ENCODE peak calls at places on chromosome 6, in eight cellular contexts. D, R, V, F, A, Z, S and K are unnamed samples.

GRCh38 chr6:144284753-144285547 is at the start of gene UTRN:
- DNase-seq in D (peak), R (peak), V (peak), F (peak), A (peak), Z (peak), S (peak), K (peak)

GRCh38 chr6:47132724-47133123 is 90.6 kb upstream of the ADGRF1 start:
- DNase-seq in D (no peak), R (no peak), V (no peak), F (no peak), A (no peak), Z (no peak), S (no peak), K (no peak)

GRCh38 chr6:22784611-22785010 is 215.2 kb downstream of the HDGFL1 start:
- DNase-seq in D (no peak), R (peak), V (no peak), F (no peak), A (no peak), Z (no peak), S (no peak), K (no peak)

GRCh38 chr6:154683756-154684523 is 49.3 kb upstream of the SCAF8 start:
- DNase-seq in D (no peak), R (peak), V (no peak), F (no peak), A (peak), Z (no peak), S (no peak), K (no peak)

GRCh38 chr6:98641929-98642328 is 192.4 kb upstream of the POU3F2 start:
- DNase-seq in D (no peak), R (no peak), V (no peak), F (no peak), A (no peak), Z (no peak), S (no peak), K (no peak)

GRCh38 chr6:10528170-10528981 is 7.2 kb downstream of the GCNT2 start:
- DNase-seq in D (no peak), R (peak), V (no peak), F (no peak), A (peak), Z (no peak), S (no peak), K (no peak)

GRCh38 chr6:166424431-166424830 is 41.7 kb upstream of the MPC1 start:
- DNase-seq in D (no peak), R (no peak), V (no peak), F (no peak), A (no peak), Z (no peak), S (no peak), K (no peak)

GRCh38 chr6:112939543-112939942 is 592.4 kb downstream of the RFPL4B start:
- DNase-seq in D (no peak), R (no peak), V (no peak), F (no peak), A (no peak), Z (no peak), S (peak), K (no peak)

GRCh38 chr6:4896401-4896800 is 107.4 kb downstream of the RPP40 start:
- DNase-seq in D (no peak), R (no peak), V (no peak), F (no peak), A (no peak), Z (no peak), S (no peak), K (no peak)

GRCh38 chr6:33091957-33092356 is 16.2 kb downstream of the HLA-DPB1 start:
- DNase-seq in D (peak), R (no peak), V (no peak), F (peak), A (peak), Z (no peak), S (no peak), K (no peak)

GRCh38 chr6:169556758-169557505 is 144.9 kb downstream of the WDR27 start:
- DNase-seq in D (no peak), R (no peak), V (no peak), F (no peak), A (peak), Z (no peak), S (no peak), K (no peak)

GRCh38 chr6:161256390-161256789 is 17.5 kb downstream of the AGPAT4 start:
- DNase-seq in D (no peak), R (no peak), V (no peak), F (no peak), A (no peak), Z (no peak), S (no peak), K (no peak)

GRCh38 chr6:152461556-152461955 is 175.6 kb downstream of the SYNE1 start:
- DNase-seq in D (no peak), R (peak), V (no peak), F (no peak), A (no peak), Z (no peak), S (no peak), K (no peak)

GRCh38 chr6:100701728-100702127 is 179.4 kb downstream of the ASCC3 start:
- DNase-seq in D (no peak), R (no peak), V (no peak), F (no peak), A (no peak), Z (no peak), S (no peak), K (no peak)

GRCh38 chr6:167493961-167494697 is 169.2 kb downstream of the TTLL2 start:
- DNase-seq in D (peak), R (no peak), V (no peak), F (no peak), A (no peak), Z (no peak), S (no peak), K (peak)

DNA sequence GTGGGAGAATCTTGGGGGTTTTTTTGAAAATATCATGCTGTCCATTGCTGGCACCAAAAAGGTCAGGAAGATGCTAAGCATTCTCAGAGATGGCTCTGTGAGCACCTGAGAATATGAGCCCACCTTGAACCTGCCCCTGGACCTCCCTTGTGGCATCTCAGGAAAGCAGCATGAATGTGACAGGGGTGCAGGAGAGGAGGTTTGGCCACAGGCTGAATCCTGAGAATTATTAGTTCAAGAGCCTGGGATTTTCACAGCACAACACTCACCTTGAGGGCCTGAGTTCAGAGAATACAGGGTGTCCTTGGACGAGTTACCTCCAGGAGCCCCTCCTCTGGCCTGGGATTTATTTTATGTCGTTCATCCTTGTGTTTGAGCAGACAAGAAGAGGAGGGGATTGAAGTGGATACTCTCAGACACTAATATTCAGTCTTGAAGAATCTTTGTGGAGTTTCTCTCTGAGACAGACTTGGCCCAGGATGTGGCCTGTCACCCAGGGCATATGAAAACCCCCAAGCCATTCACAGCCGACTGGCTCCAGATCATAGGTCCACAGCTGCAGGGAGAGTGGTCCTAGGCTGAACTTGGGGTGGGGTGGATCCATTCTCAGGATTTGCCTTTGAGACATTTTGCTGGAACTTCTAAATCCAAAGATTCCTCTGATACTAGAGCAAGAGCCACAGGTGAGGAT is 390.8 kb downstream of the RNGTT start:
- DNase-seq in D (no peak), R (no peak), V (no peak), F (no peak), A (no peak), Z (no peak), S (no peak), K (no peak)
- TF ChIP-seq CTCF in D (no peak), R (no peak), V (no peak), F (no peak), A (no peak), Z (no peak), S (no peak), K (no peak)

GRCh38 chr6:159759645-159760044 is 2.2 kb upstream of the ACAT2 start:
- DNase-seq in D (no peak), R (no peak), V (no peak), F (no peak), A (no peak), Z (no peak), S (no peak), K (no peak)

GRCh38 chr6:159761873-159762680 is at the start of gene ACAT2:
- DNase-seq in D (peak), R (peak), V (peak), F (peak), A (peak), Z (peak), S (peak), K (peak)

GRCh38 chr6:159760602-159761057 is 1.2 kb upstream of the ACAT2 start:
- DNase-seq in D (no peak), R (peak), V (no peak), F (peak), A (no peak), Z (no peak), S (no peak), K (no peak)

GRCh38 chr6:159761135-159761872 is 541 bp upstream of the ACAT2 start:
- DNase-seq in D (peak), R (no peak), V (no peak), F (peak), A (peak), Z (peak), S (peak), K (no peak)

DNA sequence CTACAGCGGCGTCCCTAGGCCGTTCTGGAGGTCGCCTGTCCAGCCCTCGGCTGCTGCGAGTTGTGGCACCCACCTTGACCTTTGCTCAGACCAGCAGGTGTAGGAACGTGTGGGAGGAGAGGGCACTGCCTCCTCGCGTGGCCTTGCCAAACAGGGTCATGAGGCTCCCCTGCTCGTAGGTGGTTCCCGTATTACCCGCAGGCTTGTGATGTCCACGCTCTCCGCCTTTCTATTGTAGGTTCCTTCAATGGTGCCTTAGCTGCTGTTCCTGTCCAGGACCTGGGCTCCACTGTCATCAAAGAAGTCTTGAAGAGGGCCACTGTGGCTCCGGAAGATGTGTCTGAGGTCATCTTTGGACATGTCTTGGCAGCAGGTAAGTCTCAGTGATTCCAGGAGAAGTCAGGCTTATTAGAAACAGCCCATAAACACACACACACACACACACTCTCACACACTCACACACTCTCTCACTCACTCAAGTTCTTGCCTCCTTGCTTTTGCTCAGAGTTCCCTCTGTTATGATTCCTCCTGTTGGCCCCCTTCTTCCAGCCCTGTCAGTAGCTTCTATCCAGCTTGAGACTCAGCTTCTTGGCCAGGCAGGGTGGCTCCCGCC is 942 bp downstream of the ACAT2 start:
- DNase-seq in D (no peak), R (no peak), V (no peak), F (no peak), A (peak), Z (no peak), S (no peak), K (peak)
- TF ChIP-seq CTCF in D (no peak), R (no peak), V (no peak), F (no peak), A (no peak), Z (no peak), S (no peak), K (no peak)

GRCh38 chr6:28443112-28443773 is at the start of gene ZSCAN23:
- DNase-seq in D (peak), R (peak), V (peak), F (peak), A (peak), Z (peak), S (peak), K (peak)
- TF ChIP-seq CTCF in D (no peak), R (no peak), V (no peak), F (no peak), A (no peak), Z (no peak), S (no peak), K (no peak)

GRCh38 chr6:3742426-3743344 is 8.8 kb downstream of the PXDC1 start:
- DNase-seq in D (peak), R (peak), V (no peak), F (peak), A (peak), Z (peak), S (peak), K (peak)

GRCh38 chr6:3743541-3743940 is 8.0 kb downstream of the PXDC1 start:
- DNase-seq in D (no peak), R (no peak), V (no peak), F (no peak), A (no peak), Z (no peak), S (no peak), K (no peak)

GRCh38 chr6:3740551-3741476 is 10.7 kb downstream of the PXDC1 start:
- DNase-seq in D (no peak), R (no peak), V (no peak), F (no peak), A (no peak), Z (no peak), S (no peak), K (peak)

GRCh38 chr6:3742076-3742425 is 9.5 kb downstream of the PXDC1 start:
- DNase-seq in D (no peak), R (no peak), V (no peak), F (no peak), A (no peak), Z (no peak), S (no peak), K (no peak)

DNA sequence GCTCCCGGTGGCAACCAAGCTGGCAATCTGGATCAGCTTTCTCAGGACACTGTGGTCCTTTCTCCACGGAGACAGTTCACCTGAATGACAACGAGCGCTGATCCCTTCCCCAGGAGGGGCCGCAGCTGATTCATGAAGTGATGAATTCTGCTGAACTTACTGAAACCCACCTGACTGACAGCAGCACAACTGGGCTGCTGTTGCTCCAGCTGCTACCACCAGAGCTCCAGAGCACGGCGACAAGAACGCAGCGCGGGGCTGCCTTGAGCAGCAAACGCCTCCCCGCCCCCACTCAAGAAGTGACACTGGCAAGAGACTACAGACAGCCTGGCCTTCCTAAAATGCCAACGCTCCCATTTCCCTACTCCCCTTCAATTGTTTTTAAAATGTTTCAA is 10.0 kb downstream of the PXDC1 start:
- DNase-seq in D (no peak), R (no peak), V (no peak), F (no peak), A (no peak), Z (no peak), S (no peak), K (peak)
- TF ChIP-seq CTCF in D (no peak), R (no peak), V (no peak), F (no peak), A (no peak), Z (no peak), S (no peak), K (no peak)

GRCh38 chr6:110731898-110732297 is 83.4 kb downstream of the CDK19 start:
- DNase-seq in D (no peak), R (no peak), V (no peak), F (no peak), A (no peak), Z (no peak), S (no peak), K (no peak)
- TF ChIP-seq CTCF in D (no peak), R (no peak), V (no peak), F (no peak), A (no peak), Z (no peak), S (no peak), K (no peak)

DNA sequence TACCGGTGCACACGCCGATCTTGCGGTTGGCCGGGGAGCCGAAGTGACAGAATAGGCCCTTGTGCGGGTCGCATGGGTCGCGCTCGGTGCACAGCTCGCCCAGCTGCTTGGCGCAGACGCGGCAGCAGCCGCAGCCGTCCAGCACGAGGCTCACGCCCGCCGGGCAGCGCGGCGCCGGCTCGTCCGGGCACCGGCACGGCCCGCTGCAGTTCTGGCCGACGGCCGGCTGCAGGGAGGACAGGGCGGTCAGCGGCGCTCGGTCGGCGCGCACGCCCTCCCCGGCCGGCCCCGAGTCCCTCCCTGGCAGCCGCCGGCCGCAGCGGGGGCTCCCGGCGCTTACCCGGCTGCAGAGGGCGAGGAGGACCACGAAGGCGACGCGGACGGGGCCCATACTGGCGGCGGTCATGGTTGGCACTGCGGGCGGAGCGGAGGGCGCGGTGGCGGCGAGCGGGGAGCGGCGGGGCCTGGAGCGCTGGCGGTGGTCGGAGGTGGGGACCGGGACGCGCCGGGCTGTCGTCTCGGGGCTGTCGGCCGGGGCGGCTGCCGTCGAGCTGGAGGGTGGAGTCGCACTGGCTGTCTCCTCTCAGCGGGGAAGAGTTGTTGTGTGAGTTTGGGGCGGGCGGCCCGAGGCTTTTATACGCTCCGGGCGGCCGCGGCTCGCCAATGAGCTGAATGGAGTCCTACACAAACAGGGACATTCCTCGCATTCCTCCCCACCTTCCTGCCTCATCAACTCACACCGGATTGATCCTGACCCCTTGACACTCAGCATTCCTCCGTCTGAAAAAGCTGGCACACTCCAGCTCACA is at the start of gene CCN2:
- DNase-seq in D (peak), R (peak), V (peak), F (peak), A (peak), Z (peak), S (peak), K (peak)
- TF ChIP-seq CTCF in D (no peak), R (no peak), V (no peak), F (peak), A (no peak), Z (no peak), S (no peak), K (no peak)

DNA sequence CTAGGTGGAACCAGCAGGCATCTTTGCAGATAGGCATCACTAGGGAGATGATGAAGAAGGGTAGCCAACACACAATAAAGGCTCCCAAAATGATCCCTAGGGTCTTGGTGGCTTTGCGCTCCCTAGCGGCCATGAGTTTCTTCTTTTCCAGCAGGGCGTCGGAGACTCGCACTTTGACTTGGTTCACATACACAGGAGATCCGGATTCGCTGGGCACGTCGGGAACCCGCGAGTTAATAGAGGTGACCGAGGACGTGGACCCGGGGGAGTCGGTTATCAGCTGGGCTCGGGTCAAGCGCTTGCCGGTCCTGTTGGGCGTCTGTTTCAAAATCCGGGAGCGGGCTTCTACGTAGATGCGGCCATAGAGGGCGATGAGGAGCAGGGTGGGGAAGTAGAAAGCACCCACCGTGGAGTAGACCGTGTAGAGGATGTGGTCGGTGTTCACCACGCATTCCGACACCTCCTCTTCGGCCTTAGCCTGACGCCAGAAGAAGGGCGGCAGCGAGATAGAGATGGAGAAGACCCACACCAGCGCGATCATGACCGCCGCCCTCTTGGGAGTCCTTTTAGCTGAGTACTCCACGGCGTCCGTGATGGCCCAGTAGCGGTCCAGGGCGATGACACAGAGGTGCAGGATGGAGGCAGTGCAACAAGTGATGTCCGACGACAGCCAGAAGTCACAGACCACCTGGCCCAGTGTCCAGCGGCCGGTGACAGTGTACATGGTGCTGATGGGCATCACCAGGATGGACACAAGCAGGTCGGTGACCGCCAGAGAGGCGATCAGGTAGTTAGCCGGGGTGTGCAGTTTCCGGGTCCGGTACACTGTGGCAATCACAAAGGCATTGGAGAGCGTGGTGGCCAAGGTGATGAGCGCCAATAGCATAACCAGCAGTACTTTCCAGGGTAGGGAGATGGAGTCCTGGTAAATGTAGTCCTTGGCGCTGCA is 658 bp downstream of the HTR1B start:
- DNase-seq in D (no peak), R (no peak), V (no peak), F (peak), A (no peak), Z (no peak), S (peak), K (no peak)
- TF ChIP-seq CTCF in D (no peak), R (peak), V (no peak), F (peak), A (no peak), Z (peak), S (no peak), K (no peak)

DNA sequence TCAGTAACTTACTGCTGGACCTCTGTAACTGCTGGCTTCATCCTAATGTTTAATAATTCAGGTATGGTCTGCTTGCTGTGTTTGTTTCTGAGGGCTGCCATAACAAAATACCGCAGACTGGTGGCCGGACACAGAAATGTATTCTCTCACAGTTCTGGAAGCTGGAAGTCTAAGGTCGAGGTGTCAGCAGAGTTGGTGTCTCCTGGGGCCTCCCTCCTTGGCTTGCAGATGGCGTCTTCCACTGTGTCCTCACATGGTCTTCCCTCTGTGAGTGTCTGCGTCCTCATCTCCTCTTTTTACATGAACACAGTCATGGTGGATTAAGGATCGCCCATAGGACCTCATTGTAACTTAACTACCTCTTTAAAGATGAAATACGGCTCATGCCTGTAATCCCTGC is 389.7 kb upstream of the JARID2 start:
- DNase-seq in D (no peak), R (no peak), V (no peak), F (no peak), A (no peak), Z (no peak), S (no peak), K (no peak)
- TF ChIP-seq CTCF in D (no peak), R (no peak), V (no peak), F (no peak), A (no peak), Z (no peak), S (no peak), K (no peak)